ENCODE peak calls at places on chromosomes 11 and 22, in five cellular contexts. U is CD8-positive, alpha-beta T cell; E is substantia nigra; O is aorta; K is fibroblast of lung. A is an unnamed sample.

GRCh38 chr11:117915219-117915618 is 14.0 kb downstream of the TMPRSS13 start:
- DNase-seq in U (no peak), E (no peak), O (no peak), K (no peak), A (no peak)

GRCh38 chr22:25334091-25334490 is 114.7 kb downstream of the CRYBB2 start:
- DNase-seq in U (peak; percentile 27), E (peak; percentile 4), O (no peak), K (no peak), A (no peak)

GRCh38 chr11:14420223-14420622 is 61.2 kb upstream of the RRAS2 start:
- DNase-seq in U (no peak), E (no peak), O (no peak), K (no peak), A (no peak)

GRCh38 chr22:26168934-26169311 is 339 bp upstream of the SEZ6L start:
- DNase-seq in U (no peak), E (peak; percentile 34), O (no peak), K (peak; percentile 6), A (no peak)

GRCh38 chr11:60874421-60875365 is 7.4 kb downstream of the ZP1 start:
- DNase-seq in U (no peak), E (no peak), O (no peak), K (no peak), A (no peak)

GRCh38 chr11:46738887-46739286 is 19.9 kb downstream of the F2 start:
- DNase-seq in U (no peak), E (no peak), O (no peak), K (no peak), A (no peak)

GRCh38 chr11:125449586-125449985 is 46.5 kb downstream of the FEZ1 start:
- DNase-seq in U (no peak), E (no peak), O (no peak), K (no peak), A (no peak)

GRCh38 chr11:67998150-67999045 is 5.5 kb downstream of the UNC93B1 start:
- DNase-seq in U (no peak), E (no peak), O (no peak), K (no peak), A (no peak)

GRCh38 chr22:27317961-27318360 is 483.6 kb downstream of the MN1 start:
- DNase-seq in U (no peak), E (no peak), O (no peak), K (peak; percentile 68), A (peak; percentile 31)

GRCh38 chr11:74373382-74373781 is 24.9 kb downstream of the PGM2L1 start:
- DNase-seq in U (no peak), E (no peak), O (no peak), K (peak; percentile 43), A (no peak)

GRCh38 chr11:90847268-90847886 is 624.5 kb upstream of the CHORDC1 start:
- DNase-seq in U (no peak), E (no peak), O (no peak), K (no peak), A (no peak)

GRCh38 chr11:112817376-112817775 is 143.8 kb upstream of the NCAM1 start:
- DNase-seq in U (no peak), E (no peak), O (no peak), K (no peak), A (no peak)

GRCh38 chr11:70556884-70557741 is 158.8 kb downstream of the CTTN start:
- DNase-seq in U (no peak), E (no peak), O (peak; percentile 26), K (peak; percentile 75), A (peak; percentile 39)

GRCh38 chr11:117449111-117449693 is 121.5 kb downstream of the CEP164 start:
- DNase-seq in U (no peak), E (no peak), O (no peak), K (no peak), A (no peak)

GRCh38 chr11:117411736-117412135 is 84.1 kb downstream of the CEP164 start:
- DNase-seq in U (no peak), E (no peak), O (no peak), K (no peak), A (no peak)

GRCh38 chr22:41532908-41533825 is 11.1 kb downstream of the POLR3H start:
- DNase-seq in U (peak; percentile 70), E (peak; percentile 45), O (peak; percentile 83), K (peak; percentile 30), A (no peak)

GRCh38 chr11:11218287-11218986 is 134.6 kb downstream of the CSNK2A3 start:
- DNase-seq in U (no peak), E (no peak), O (no peak), K (no peak), A (no peak)

GRCh38 chr11:20056109-20057054 is 103.9 kb downstream of the DBX1 start:
- DNase-seq in U (no peak), E (no peak), O (peak; percentile 88), K (peak; percentile 71), A (no peak)

GRCh38 chr11:20059587-20060021 is 100.7 kb downstream of the DBX1 start:
- DNase-seq in U (no peak), E (no peak), O (no peak), K (no peak), A (no peak)

GRCh38 chr11:20058749-20059458 is 101.4 kb downstream of the DBX1 start:
- DNase-seq in U (no peak), E (no peak), O (no peak), K (peak; percentile 76), A (no peak)

GRCh38 chr11:20055312-20055711 is 105.0 kb downstream of the DBX1 start:
- DNase-seq in U (no peak), E (no peak), O (no peak), K (peak; percentile 25), A (no peak)

GRCh38 chr11:20057055-20057943 is 103.0 kb downstream of the DBX1 start:
- DNase-seq in U (no peak), E (no peak), O (no peak), K (peak; percentile 88), A (no peak)
- H3K27ac ChIP-seq in U (no peak overlapping the region), E (no peak overlapping the region), O (peak overlapping the region; percentile 43), K (no peak overlapping the region), A (peak overlapping the region; percentile 90)

GRCh38 chr22:24180316-24181087 is 785 bp upstream of the SUSD2 start:
- DNase-seq in U (no peak), E (no peak), O (no peak), K (no peak), A (no peak)
- H3K27ac ChIP-seq in U (no peak overlapping the region), E (no peak overlapping the region), O (no peak overlapping the region), K (no peak overlapping the region), A (no peak overlapping the region)

GRCh38 chr22:50338042-50338573 is 5.0 kb upstream of the PPP6R2 start:
- DNase-seq in U (no peak), E (no peak), O (no peak), K (no peak), A (no peak)
- H3K27ac ChIP-seq in U (no peak overlapping the region), E (no peak overlapping the region), O (no peak overlapping the region), K (no peak overlapping the region), A (no peak overlapping the region)

GRCh38 chr11:119297938-119298337 is 19.0 kb downstream of the MCAM start:
- DNase-seq in U (no peak), E (no peak), O (no peak), K (peak; percentile 27), A (no peak)
- H3K27ac ChIP-seq in U (no peak overlapping the region), E (no peak overlapping the region), O (no peak overlapping the region), K (no peak overlapping the region), A (no peak overlapping the region)

DNA sequence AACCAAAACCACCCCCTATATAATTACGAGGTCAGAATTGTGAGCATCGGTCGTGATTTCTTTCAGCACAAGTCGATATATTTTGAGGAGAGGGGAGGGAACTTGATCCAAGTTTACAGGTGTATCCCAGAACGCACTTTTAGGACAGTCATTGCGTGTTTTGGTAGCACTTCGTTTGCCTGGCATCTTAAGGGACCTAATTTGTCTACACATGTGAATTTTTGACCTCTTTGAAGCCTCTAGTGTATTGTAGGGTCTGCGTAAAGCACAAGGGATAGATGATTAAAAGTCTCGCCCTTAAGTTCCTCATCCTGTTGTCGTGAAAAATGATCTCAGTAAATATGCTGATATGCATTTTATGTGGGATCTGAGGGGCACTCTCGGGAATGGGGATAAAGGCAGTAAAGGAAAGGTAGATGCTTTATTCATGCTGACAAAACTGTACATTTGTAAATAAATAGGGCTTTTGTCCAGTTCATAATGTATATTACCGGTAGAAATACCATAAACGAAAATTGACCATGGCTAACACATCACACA is 631 bp upstream of the CCDC34 start:
- DNase-seq in U (no peak), E (no peak), O (no peak), K (no peak), A (no peak)
- H3K27ac ChIP-seq in U (peak overlapping the region; percentile 46), E (no peak overlapping the region), O (no peak overlapping the region), K (peak overlapping the region; percentile 62), A (peak overlapping the region; percentile 19)